ENCODE peak calls at places on chromosome 6, in four cellular contexts. K is HepG2, C is K562, N is HCT116. E is an unnamed sample.

GRCh38 chr6:113997106-113997505 is 26.2 kb upstream of the HDAC2 start:
- DNase-seq in N (peak), K (no peak), C (no peak), E (peak)

GRCh38 chr6:33872761-33873160 is 69.0 kb upstream of the MLN start:
- DNase-seq in K (no peak), C (no peak), N (no peak), E (no peak)

GRCh38 chr6:169622618-169623017 is 79.2 kb downstream of the WDR27 start:
- DNase-seq in C (no peak), N (no peak), K (no peak), E (no peak)

GRCh38 chr6:47308674-47309325 is 905 bp downstream of the TNFRSF21 start:
- DNase-seq in C (peak), N (no peak), K (no peak), E (no peak)

GRCh38 chr6:143673638-143674037 is 4.1 kb upstream of the PHACTR2 start:
- DNase-seq in N (peak), C (no peak), K (peak), E (no peak)

GRCh38 chr6:72864799-72865198 is 242.9 kb downstream of the KCNQ5 start:
- DNase-seq in C (no peak), K (no peak), N (no peak), E (no peak)

GRCh38 chr6:158996863-158997262 is 3.1 kb downstream of the RSPH3 start:
- DNase-seq in C (no peak), K (no peak), N (no peak), E (no peak)

GRCh38 chr6:154509421-154510143 is 903 bp downstream of the CNKSR3 start:
- DNase-seq in N (no peak), C (peak), K (peak), E (no peak)

GRCh38 chr6:168258795-168259194 is 60.8 kb downstream of the DACT2 start:
- DNase-seq in N (no peak), C (no peak), K (no peak), E (no peak)

GRCh38 chr6:109092074-109092473 is 2.6 kb downstream of the SESN1 start:
- DNase-seq in K (no peak), C (no peak), N (no peak), E (no peak)

GRCh38 chr6:1242439-1242838 is 69.5 kb upstream of the FOXQ1 start:
- DNase-seq in K (no peak), C (no peak), N (no peak), E (no peak)

GRCh38 chr6:35970181-35970580 is 49.3 kb upstream of the SRPK1 start:
- DNase-seq in C (no peak), K (no peak), N (no peak), E (no peak)

GRCh38 chr6:53432318-53433161 is 83.8 kb upstream of the ELOVL5 start:
- DNase-seq in C (no peak), K (peak), N (no peak), E (no peak)

GRCh38 chr6:41602864-41603608 is 35.2 kb upstream of the MDFI start:
- DNase-seq in N (peak), K (peak), C (peak), E (peak)

GRCh38 chr6:113047932-113048331 is 700.8 kb downstream of the RFPL4B start:
- DNase-seq in K (no peak), C (no peak), N (no peak), E (no peak)

GRCh38 chr6:157996201-157996712 is 14.6 kb downstream of the SYNJ2 start:
- DNase-seq in N (no peak), K (no peak), C (no peak), E (no peak)

GRCh38 chr6:113570651-113571050 is 286.5 kb upstream of the MARCKS start:
- DNase-seq in C (no peak), K (no peak), N (no peak), E (no peak)

GRCh38 chr6:45872827-45873226 is 142.8 kb downstream of the CLIC5 start:
- DNase-seq in C (no peak), N (no peak), K (no peak), E (no peak)

GRCh38 chr6:132190815-132191175 is 210.5 kb downstream of the MOXD1 start:
- DNase-seq in K (no peak), C (no peak), N (no peak), E (no peak)

GRCh38 chr6:119547024-119547423 is 197.5 kb upstream of the MAN1A1 start:
- DNase-seq in C (no peak), N (no peak), K (no peak), E (no peak)

GRCh38 chr6:65787787-65788186 is 80.8 kb upstream of the EYS start:
- DNase-seq in N (no peak), K (no peak), C (no peak), E (no peak)

GRCh38 chr6:131885237-131885636 is 65.9 kb downstream of the CCN2 start:
- DNase-seq in C (no peak), K (no peak), N (no peak), E (no peak)

GRCh38 chr6:136784910-136785746 is 7.1 kb downstream of the MAP3K5 start:
- DNase-seq in C (no peak), N (no peak), K (no peak), E (no peak)

GRCh38 chr6:168427184-168427583 is 13.8 kb upstream of the SMOC2 start:
- DNase-seq in N (no peak), C (no peak), K (no peak), E (no peak)

GRCh38 chr6:124069230-124069815 is 265.7 kb downstream of the NKAIN2 start:
- DNase-seq in N (no peak), C (no peak), K (no peak), E (no peak)

GRCh38 chr6:112482373-112482772 is 135.2 kb downstream of the RFPL4B start:
- DNase-seq in C (no peak), K (no peak), N (no peak), E (no peak)

GRCh38 chr6:149130093-149130872 is 187.2 kb upstream of the TAB2 start:
- DNase-seq in C (no peak), K (no peak), N (no peak), E (no peak)

GRCh38 chr6:149131891-149132290 is 185.6 kb upstream of the TAB2 start:
- DNase-seq in C (no peak), K (no peak), N (no peak), E (no peak)

GRCh38 chr6:149128489-149129145 is 188.9 kb upstream of the TAB2 start:
- DNase-seq in N (no peak), K (no peak), C (peak), E (no peak)

GRCh38 chr6:149127212-149127611 is 190.3 kb upstream of the TAB2 start:
- DNase-seq in C (no peak), K (no peak), N (no peak), E (no peak)

GRCh38 chr6:149129401-149130077 is 188.0 kb upstream of the TAB2 start:
- DNase-seq in C (no peak), N (no peak), K (no peak), E (no peak)
- TF ChIP-seq TCF7L2 in C (no peak), N (no peak), K (no peak), E (no peak)

GRCh38 chr6:106451419-106451818 is 90.9 kb downstream of the CRYBG1 start:
- DNase-seq in C (no peak), K (no peak), N (no peak), E (no peak)
- TF ChIP-seq TCF7L2 in C (no peak), K (no peak), N (no peak), E (no peak)

GRCh38 chr6:116933488-116933887 is 56.4 kb downstream of the RFX6 start:
- DNase-seq in N (no peak), C (no peak), K (no peak), E (no peak)
- TF ChIP-seq TCF7L2 in N (no peak), C (no peak), K (no peak), E (no peak)

GRCh38 chr6:78489874-78490273 is 377.5 kb upstream of the IRAK1BP1 start:
- DNase-seq in N (no peak), K (no peak), C (no peak), E (no peak)

GRCh38 chr6:78487401-78487800 is 379.9 kb upstream of the IRAK1BP1 start:
- DNase-seq in C (no peak), K (no peak), N (no peak), E (no peak)

GRCh38 chr6:78492351-78493010 is 374.9 kb upstream of the IRAK1BP1 start:
- DNase-seq in C (no peak), N (no peak), K (no peak), E (no peak)
- TF ChIP-seq TCF7L2 in C (no peak), N (no peak), K (no peak), E (no peak)

DNA sequence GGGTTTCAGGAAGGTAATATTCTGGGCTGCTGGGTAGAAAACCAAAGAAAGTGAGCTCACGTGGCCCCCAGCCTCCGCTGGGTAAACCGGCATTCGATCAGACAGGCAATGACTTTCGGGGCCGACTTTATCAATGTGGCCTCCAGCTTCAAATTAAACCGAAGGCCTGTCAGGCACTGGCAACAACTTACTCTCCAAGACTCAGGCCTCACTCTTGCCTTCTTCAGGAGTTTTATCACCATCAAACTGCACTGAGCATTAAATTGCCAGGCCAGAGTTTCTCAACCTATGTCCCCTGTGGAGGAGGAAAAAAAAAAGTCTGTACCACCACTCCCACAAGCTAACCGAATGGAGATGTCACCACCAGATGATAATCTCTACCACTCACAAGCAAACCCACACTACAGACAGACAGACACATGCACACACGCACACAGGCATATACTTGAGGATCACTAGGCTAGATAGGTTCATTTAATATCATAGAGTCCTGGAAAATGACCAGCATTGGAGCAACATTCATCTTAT is 1.1 kb upstream of the MBOAT1 start:
- DNase-seq in C (no peak), K (no peak), N (no peak), E (no peak)
- TF ChIP-seq TCF7L2 in C (no peak), K (no peak), N (no peak), E (no peak)

E was measured in Panc1.